ENCODE peak calls at places on chromosomes 3 and 15, in nine cellular contexts. E is GM20000, L is NCI-H2081, Z is GM10248, M is Caki2, B is stomach, A is AG08395, F is T-cell, D is amniotic stem cell. V is an unnamed sample.

GRCh38 chr3:42376397-42376798 is 34.0 kb downstream of the LYZL4 start:
- DNase-seq in E (no peak), L (peak; percentile 50), Z (no peak), M (no peak), B (no peak), A (peak; percentile 35), F (no peak), D (no peak), V (peak; percentile 5)

GRCh38 chr15:60859996-60860494 is 369.1 kb downstream of the RORA start:
- DNase-seq in E (no peak), L (no peak), Z (no peak), M (no peak), B (no peak), A (peak; percentile 73), F (no peak), D (peak; percentile 18), V (no peak)

GRCh38 chr15:77266708-77267387 is 153.1 kb downstream of the PEAK1 start:
- DNase-seq in E (no peak), L (no peak), Z (no peak), M (no peak), B (no peak), A (peak; percentile 16), F (no peak), D (peak; percentile 54), V (no peak)

GRCh38 chr3:36494461-36495109 is 114.3 kb downstream of the STAC start:
- DNase-seq in E (no peak), L (no peak), Z (no peak), M (no peak), B (no peak), A (peak; percentile 88), F (no peak), D (no peak), V (no peak)

GRCh38 chr3:71067977-71068376 is 515.6 kb downstream of the FOXP1 start:
- DNase-seq in E (no peak), L (no peak), Z (no peak), M (no peak), B (no peak), A (no peak), F (no peak), D (no peak), V (no peak)

GRCh38 chr3:4584537-4585249 is 91.5 kb downstream of the ITPR1 start:
- DNase-seq in E (peak; percentile 43), L (no peak), Z (peak; percentile 42), M (no peak), B (no peak), A (no peak), F (no peak), D (no peak), V (no peak)

GRCh38 chr15:25268166-25268565 is 170.7 kb downstream of the UBE3A start:
- DNase-seq in E (no peak), L (no peak), Z (no peak), M (no peak), B (no peak), A (no peak), F (no peak), D (no peak), V (no peak)

GRCh38 chr3:35643391-35643790 is 4.1 kb downstream of the ARPP21 start:
- DNase-seq in E (no peak), L (no peak), Z (no peak), M (no peak), B (no peak), A (no peak), F (no peak), D (no peak), V (no peak)

GRCh38 chr3:125039041-125039896 is 16.5 kb downstream of the HEG1 start:
- DNase-seq in E (no peak), L (no peak), Z (no peak), M (no peak), B (no peak), A (no peak), F (no peak), D (no peak), V (no peak)

GRCh38 chr3:127529346-127530188 is 61.0 kb downstream of the TPRA1 start:
- DNase-seq in E (no peak), L (no peak), Z (peak; percentile 19), M (no peak), B (no peak), A (no peak), F (no peak), D (no peak), V (no peak)

GRCh38 chr3:186142556-186142955 is 33.7 kb upstream of the ETV5 start:
- DNase-seq in E (no peak), L (no peak), Z (no peak), M (no peak), B (no peak), A (no peak), F (no peak), D (no peak), V (no peak)